ENCODE peak calls at places on chromosomes 16 and 17, in five cellular contexts. One of them, this sample, is unnamed.

GRCh38 chr16:27177031-27177774 is 26.1 kb upstream of the KDM8 start:
- DNase-seq in activated T-helper 9 cell treated with anti-CD3 and anti-CD28 coated beads, Interleukin-2, amount 50 U/mL, for 16 hours: no peak
- DNase-seq in NCI-H69: no peak
- DNase-seq in amniotic epithelial cell: peak
- DNase-seq in LoVo: no peak
- DNase-seq in this sample: no peak

GRCh38 chr17:58330997-58331814 is 2.6 kb upstream of the TSPOAP1 start:
- DNase-seq in activated T-helper 9 cell treated with anti-CD3 and anti-CD28 coated beads, Interleukin-2, amount 50 U/mL, for 16 hours: peak
- DNase-seq in LoVo: no peak
- DNase-seq in NCI-H69: no peak
- DNase-seq in amniotic epithelial cell: peak
- DNase-seq in this sample: peak

GRCh38 chr16:66256919-66257318 is 109.6 kb upstream of the CDH5 start:
- DNase-seq in LoVo: no peak
- DNase-seq in activated T-helper 9 cell treated with anti-CD3 and anti-CD28 coated beads, Interleukin-2, amount 50 U/mL, for 16 hours: no peak
- DNase-seq in NCI-H69: no peak
- DNase-seq in amniotic epithelial cell: no peak
- DNase-seq in this sample: no peak

GRCh38 chr16:66026211-66026610 is 340.3 kb upstream of the CDH5 start:
- DNase-seq in activated T-helper 9 cell treated with anti-CD3 and anti-CD28 coated beads, Interleukin-2, amount 50 U/mL, for 16 hours: no peak
- DNase-seq in LoVo: no peak
- DNase-seq in amniotic epithelial cell: peak
- DNase-seq in NCI-H69: peak
- DNase-seq in this sample: no peak

GRCh38 chr17:2453865-2454264 is 53.0 kb upstream of the MNT start:
- DNase-seq in LoVo: no peak
- DNase-seq in amniotic epithelial cell: no peak
- DNase-seq in NCI-H69: no peak
- DNase-seq in activated T-helper 9 cell treated with anti-CD3 and anti-CD28 coated beads, Interleukin-2, amount 50 U/mL, for 16 hours: no peak
- DNase-seq in this sample: no peak

GRCh38 chr17:76053230-76054111 is 18.8 kb downstream of the SRP68 start:
- DNase-seq in NCI-H69: no peak
- DNase-seq in activated T-helper 9 cell treated with anti-CD3 and anti-CD28 coated beads, Interleukin-2, amount 50 U/mL, for 16 hours: no peak
- DNase-seq in LoVo: peak
- DNase-seq in amniotic epithelial cell: peak
- DNase-seq in this sample: no peak

GRCh38 chr16:22188595-22189442 is 17.3 kb upstream of the EEF2K start:
- DNase-seq in amniotic epithelial cell: peak
- DNase-seq in activated T-helper 9 cell treated with anti-CD3 and anti-CD28 coated beads, Interleukin-2, amount 50 U/mL, for 16 hours: peak
- DNase-seq in NCI-H69: peak
- DNase-seq in LoVo: peak
- DNase-seq in this sample: peak

GRCh38 chr16:55588799-55589198 is 22.3 kb downstream of the CAPNS2 start:
- DNase-seq in amniotic epithelial cell: peak
- DNase-seq in activated T-helper 9 cell treated with anti-CD3 and anti-CD28 coated beads, Interleukin-2, amount 50 U/mL, for 16 hours: no peak
- DNase-seq in LoVo: no peak
- DNase-seq in NCI-H69: no peak
- DNase-seq in this sample: no peak